ENCODE peak calls at places on chromosome 20, in ten cellular contexts. P is CD8-positive, alpha-beta T cell; R is AG09319; T is AG09309; O is ovary; E is transverse colon; I is HFFc6; L is RWPE1; Y is OCI-LY7; N is epithelial cell of proximal tubule. V is an unnamed sample.
A peak's percentile ranks its signal among the peaks of the same experiment; 100 is the strongest.

GRCh38 chr20:57902478-57902877 is 192.7 kb upstream of the PMEPA1 start:
- DNase-seq in P (no peak), R (peak; percentile 15), T (peak; percentile 61), O (no peak), E (no peak), I (peak; percentile 70), L (peak; percentile 90), Y (no peak), N (no peak), V (peak; percentile 53)

GRCh38 chr20:36465109-36466080 is 75.9 kb upstream of the MYL9 start:
- DNase-seq in P (no peak), R (peak; percentile 65), T (peak; percentile 79), O (no peak), E (peak; percentile 62), I (peak; percentile 92), L (peak; percentile 88), Y (no peak), N (no peak), V (no peak)

GRCh38 chr20:57450419-57450818 is 59.2 kb downstream of the RBM38 start:
- DNase-seq in P (peak; percentile 52), R (no peak), T (peak; percentile 14), O (no peak), E (peak; percentile 52), I (no peak), L (no peak), Y (peak; percentile 92), N (no peak), V (peak; percentile 79)

GRCh38 chr20:35697696-35698297 is 1.4 kb downstream of the NFS1 start:
- DNase-seq in P (no peak), R (no peak), T (no peak), O (no peak), E (no peak), I (no peak), L (no peak), Y (no peak), N (no peak), V (no peak)

GRCh38 chr20:3929713-3930060 is 40.5 kb downstream of the PANK2 start:
- DNase-seq in P (no peak), R (no peak), T (no peak), O (no peak), E (no peak), I (no peak), L (no peak), Y (no peak), N (no peak), V (no peak)

GRCh38 chr20:58669287-58670006 is 18.4 kb downstream of the STX16 start:
- DNase-seq in P (no peak), R (no peak), T (no peak), O (no peak), E (no peak), I (no peak), L (no peak), Y (peak; percentile 76), N (no peak), V (peak; percentile 62)

GRCh38 chr20:60123652-60124051 is 165.4 kb downstream of the CDH26 start:
- DNase-seq in P (no peak), R (no peak), T (no peak), O (no peak), E (no peak), I (no peak), L (peak; percentile 42), Y (no peak), N (no peak), V (no peak)

GRCh38 chr20:2005359-2005758 is 11.5 kb upstream of the PDYN start:
- DNase-seq in P (no peak), R (no peak), T (no peak), O (no peak), E (no peak), I (peak; percentile 10), L (no peak), Y (no peak), N (no peak), V (no peak)

GRCh38 chr20:573414-574296 is 30.1 kb upstream of the CSNK2A1 start:
- DNase-seq in P (no peak), R (no peak), T (no peak), O (no peak), E (no peak), I (no peak), L (no peak), Y (no peak), N (no peak), V (no peak)

GRCh38 chr20:576156-576555 is 32.6 kb upstream of the CSNK2A1 start:
- DNase-seq in P (no peak), R (no peak), T (no peak), O (no peak), E (no peak), I (no peak), L (no peak), Y (no peak), N (no peak), V (no peak)

GRCh38 chr20:574297-574942 is 30.8 kb upstream of the CSNK2A1 start:
- DNase-seq in P (no peak), R (no peak), T (no peak), O (no peak), E (no peak), I (no peak), L (no peak), Y (no peak), N (no peak), V (no peak)

GRCh38 chr20:575230-575629 is 31.6 kb upstream of the CSNK2A1 start:
- DNase-seq in P (no peak), R (no peak), T (no peak), O (no peak), E (no peak), I (no peak), L (no peak), Y (no peak), N (no peak), V (no peak)

DNA sequence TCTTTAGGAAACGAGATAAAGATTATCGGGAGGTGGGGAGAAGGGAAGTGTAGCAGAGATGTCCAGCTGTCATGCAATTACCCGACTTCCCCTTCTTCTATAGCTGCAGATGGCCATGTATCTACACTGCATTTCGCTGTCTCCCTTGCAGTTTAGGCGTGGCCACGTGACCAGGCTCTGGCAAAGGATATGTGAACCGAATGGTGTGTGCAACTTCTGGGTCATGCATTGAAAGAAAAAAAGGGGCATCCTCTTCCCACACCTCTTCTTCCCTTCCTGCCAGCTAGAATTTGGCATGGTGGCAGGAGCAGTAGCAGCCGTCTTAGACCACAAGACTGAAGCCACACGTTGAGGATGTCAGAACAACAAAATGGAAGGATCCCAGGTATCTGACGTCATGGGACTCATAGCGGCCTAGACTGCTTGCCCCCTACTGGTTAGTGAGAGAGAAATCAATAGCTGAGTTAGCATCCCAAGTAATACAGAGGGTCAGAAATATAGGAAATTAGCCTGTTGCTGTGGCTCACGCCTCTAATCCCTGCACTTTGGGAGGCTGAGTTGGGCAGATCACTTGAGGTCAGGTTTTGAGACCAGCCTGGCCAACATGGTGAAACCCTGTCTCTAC is 32.8 kb downstream of the TCF15 start:
- DNase-seq in P (no peak), R (no peak), T (no peak), O (no peak), E (no peak), I (no peak), L (no peak), Y (peak; percentile 61), N (no peak), V (no peak)
- TF ChIP-seq CTCF in P (no peak), R (peak; percentile 10), T (peak; percentile 38), O (no peak), E (no peak), I (peak; percentile 61), L (no peak), Y (peak; percentile 70), N (peak; percentile 42), V (peak; percentile 11)

GRCh38 chr20:17287998-17288397 is 61.2 kb downstream of the PCSK2 start:
- DNase-seq in P (no peak), R (no peak), T (no peak), O (no peak), E (no peak), I (no peak), L (no peak), Y (no peak), N (no peak), V (no peak)

GRCh38 chr20:17287503-17287902 is 60.7 kb downstream of the PCSK2 start:
- DNase-seq in P (no peak), R (no peak), T (no peak), O (no peak), E (no peak), I (no peak), L (no peak), Y (no peak), N (no peak), V (no peak)
- TF ChIP-seq CTCF in P (no peak), R (no peak), T (peak; percentile 4), O (no peak), E (no peak), I (peak; percentile 27), L (peak; percentile 17), Y (peak; percentile 56), N (peak; percentile 29), V (peak; percentile 22)

GRCh38 chr20:49482173-49482572 is 295 bp downstream of the KCNB1 start:
- DNase-seq in P (no peak), R (no peak), T (no peak), O (no peak), E (no peak), I (no peak), L (no peak), Y (no peak), N (no peak), V (no peak)

GRCh38 chr20:49480236-49480635 is 2.2 kb downstream of the KCNB1 start:
- DNase-seq in P (no peak), R (no peak), T (no peak), O (no peak), E (no peak), I (no peak), L (no peak), Y (no peak), N (no peak), V (no peak)

GRCh38 chr20:49482621-49483017 is at the start of gene KCNB1:
- DNase-seq in P (peak; percentile 57), R (no peak), T (no peak), O (peak; percentile 87), E (peak; percentile 61), I (peak; percentile 8), L (peak; percentile 83), Y (peak; percentile 19), N (no peak), V (peak; percentile 75)

GRCh38 chr20:49479785-49480184 is 2.7 kb downstream of the KCNB1 start:
- DNase-seq in P (no peak), R (no peak), T (no peak), O (no peak), E (no peak), I (no peak), L (no peak), Y (no peak), N (no peak), V (no peak)

GRCh38 chr20:49481116-49481515 is 1.4 kb downstream of the KCNB1 start:
- DNase-seq in P (no peak), R (no peak), T (no peak), O (no peak), E (no peak), I (no peak), L (no peak), Y (no peak), N (no peak), V (no peak)
- TF ChIP-seq CTCF in P (no peak), R (no peak), T (no peak), O (no peak), E (no peak), I (no peak), L (no peak), Y (no peak), N (no peak), V (no peak)

DNA sequence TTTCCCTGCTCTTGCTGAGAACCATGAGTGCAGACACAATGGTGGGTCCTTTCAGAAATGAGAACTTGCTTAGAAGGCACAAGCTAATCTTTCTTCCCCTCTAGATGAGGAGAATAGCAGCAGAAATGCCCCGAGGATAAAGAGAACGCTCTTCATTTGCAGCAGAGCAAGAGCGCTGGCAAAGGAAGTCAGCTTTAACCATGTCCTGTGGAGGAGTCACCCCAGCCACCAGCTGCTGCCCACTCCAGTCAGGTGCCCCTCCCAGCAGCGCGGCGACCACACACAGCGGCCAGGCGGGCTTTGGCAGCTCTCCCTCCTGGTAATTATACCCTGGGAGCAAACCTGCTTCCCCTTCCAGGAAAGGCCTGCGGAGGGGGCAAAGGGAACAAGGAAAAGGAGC is 42.4 kb upstream of the EMILIN3 start:
- DNase-seq in P (no peak), R (no peak), T (no peak), O (no peak), E (no peak), I (no peak), L (no peak), Y (no peak), N (no peak), V (no peak)
- TF ChIP-seq CTCF in P (no peak), R (no peak), T (no peak), O (no peak), E (no peak), I (no peak), L (no peak), Y (no peak), N (no peak), V (no peak)